ENCODE peak calls at places on chromosomes 1 and 21, in ten cellular contexts. T is K562, I is keratinocyte, B is right cardiac atrium, F is IMR-90, P is tibial artery, G is Panc1, X is transverse colon, M is kidney, L is HCT116. K is an unnamed sample.

GRCh38 chr1:226921504-226921903 is 18.6 kb upstream of the COQ8A start:
- DNase-seq in T (no peak), X (no peak), B (no peak), P (no peak), F (no peak), L (no peak), G (no peak), M (no peak), I (no peak), K (no peak)

GRCh38 chr1:31102501-31102950 is 37.0 kb upstream of the PUM1 start:
- DNase-seq in B (no peak), I (peak), M (no peak), L (no peak), G (no peak), F (peak), T (no peak), P (peak), X (peak), K (peak)

GRCh38 chr1:51792864-51793263 is 85.7 kb downstream of the NRDC start:
- DNase-seq in P (no peak), F (peak), B (no peak), I (no peak), X (no peak), M (no peak), T (no peak), L (no peak), G (no peak), K (no peak)

GRCh38 chr1:81554534-81554933 is 246.2 kb upstream of the ADGRL2 start:
- DNase-seq in L (no peak), X (no peak), G (no peak), I (no peak), F (no peak), M (no peak), B (no peak), T (no peak), P (no peak), K (no peak)

GRCh38 chr1:23599125-23599524 is 39.8 kb upstream of the ID3 start:
- DNase-seq in P (no peak), F (no peak), M (no peak), B (no peak), X (no peak), L (no peak), T (no peak), I (no peak), G (no peak), K (no peak)

GRCh38 chr21:25283720-25284119 is 323.6 kb downstream of the MRPL39 start:
- DNase-seq in F (peak), G (no peak), M (no peak), L (no peak), I (no peak), P (no peak), T (no peak), X (no peak), B (no peak), K (no peak)

GRCh38 chr1:33455537-33456301 is 16.7 kb upstream of the ZSCAN20 start:
- DNase-seq in M (no peak), B (no peak), X (no peak), P (peak), I (no peak), T (peak), G (peak), L (peak), F (peak), K (peak)

GRCh38 chr1:184299076-184299790 is 87.6 kb upstream of the C1orf21 start:
- DNase-seq in M (no peak), T (no peak), P (no peak), B (no peak), I (no peak), L (no peak), G (no peak), X (no peak), F (peak), K (no peak)

GRCh38 chr1:5490640-5491039 is 501.6 kb downstream of the NPHP4 start:
- DNase-seq in T (no peak), G (no peak), X (no peak), P (no peak), I (no peak), L (no peak), B (no peak), M (no peak), F (no peak), K (no peak)

GRCh38 chr1:168598963-168599362 is 22.6 kb downstream of the XCL1 start:
- DNase-seq in G (no peak), L (no peak), T (no peak), I (no peak), B (no peak), P (no peak), M (no peak), F (no peak), X (no peak), K (no peak)

GRCh38 chr1:95095833-95096217 is 21.3 kb upstream of the TLCD4 start:
- DNase-seq in L (no peak), T (no peak), G (no peak), F (peak), X (no peak), B (no peak), I (no peak), M (no peak), P (no peak), K (peak)

GRCh38 chr1:77313491-77313890 is 31.7 kb downstream of the AK5 start:
- DNase-seq in B (no peak), X (no peak), M (no peak), F (peak), P (no peak), T (peak), I (no peak), L (peak), G (no peak), K (peak)

GRCh38 chr1:203661572-203661971 is 34.9 kb downstream of the ATP2B4 start:
- DNase-seq in P (no peak), X (peak), G (no peak), I (no peak), T (no peak), F (no peak), B (no peak), M (no peak), L (peak), K (peak)

GRCh38 chr1:171909711-171910110 is 68.4 kb downstream of the DNM3 start:
- DNase-seq in T (no peak), G (no peak), F (no peak), X (no peak), L (no peak), P (no peak), B (no peak), M (no peak), I (no peak), K (no peak)

GRCh38 chr1:53134961-53135734 is 7.3 kb downstream of the SLC1A7 start:
- DNase-seq in M (no peak), L (no peak), I (no peak), T (peak), P (peak), G (no peak), B (peak), F (peak), X (peak), K (peak)

GRCh38 chr1:227766015-227766634 is 30.9 kb downstream of the SNAP47 start:
- DNase-seq in I (no peak), L (no peak), B (peak), T (no peak), P (no peak), M (peak), X (peak), F (peak), G (no peak), K (peak)

GRCh38 chr21:25107708-25108107 is 499.6 kb downstream of the MRPL39 start:
- DNase-seq in I (no peak), B (no peak), L (no peak), M (no peak), F (peak), T (no peak), P (no peak), G (no peak), X (no peak), K (no peak)

GRCh38 chr1:240111558-240111957 is 19.9 kb downstream of the FMN2 start:
- DNase-seq in X (peak), B (no peak), L (no peak), G (no peak), T (no peak), F (no peak), I (no peak), M (no peak), P (no peak), K (no peak)

GRCh38 chr1:2496087-2496622 is 20.1 kb downstream of the PLCH2 start:
- DNase-seq in L (no peak), X (peak), T (no peak), I (no peak), P (no peak), F (no peak), M (no peak), B (no peak), G (no peak), K (peak)

GRCh38 chr1:86594284-86594683 is 47.4 kb downstream of the CLCA4 start:
- DNase-seq in P (no peak), B (no peak), M (no peak), X (no peak), F (no peak), G (no peak), I (no peak), T (no peak), L (no peak), K (no peak)

GRCh38 chr1:15038232-15039016 is 115.1 kb upstream of the TMEM51 start:
- DNase-seq in F (peak), P (no peak), X (no peak), M (no peak), L (peak), B (no peak), T (peak), G (peak), I (no peak), K (no peak)

GRCh38 chr1:106798991-106799390 is 257.5 kb upstream of the PRMT6 start:
- DNase-seq in B (no peak), X (no peak), T (no peak), M (no peak), G (no peak), F (peak), P (no peak), L (no peak), I (no peak), K (no peak)

GRCh38 chr1:198913667-198914066 is 274.8 kb downstream of the PTPRC start:
- DNase-seq in G (no peak), B (peak), M (no peak), I (no peak), F (peak), L (no peak), P (no peak), T (no peak), X (no peak), K (no peak)

GRCh38 chr1:183444243-183444642 is 26.1 kb upstream of the NMNAT2 start:
- DNase-seq in B (no peak), M (no peak), L (no peak), T (no peak), I (no peak), F (peak), P (no peak), G (no peak), X (no peak), K (no peak)

GRCh38 chr1:193104906-193105820 is at the start of gene GLRX2:
- DNase-seq in X (peak), L (peak), T (peak), M (peak), F (peak), G (peak), B (peak), I (no peak), P (peak), K (peak)

GRCh38 chr1:183676515-183677189 is 23.5 kb upstream of the APOBEC4 start:
- DNase-seq in P (no peak), T (no peak), G (no peak), L (no peak), M (no peak), I (no peak), X (no peak), F (peak), B (no peak), K (no peak)

GRCh38 chr1:109886827-109887226 is 23.8 kb upstream of the CSF1 start:
- DNase-seq in L (no peak), P (no peak), G (no peak), T (no peak), F (no peak), X (no peak), M (no peak), I (no peak), B (no peak), K (no peak)

GRCh38 chr21:34302496-34302895 is 61.3 kb upstream of the KCNE2 start:
- DNase-seq in M (no peak), B (no peak), P (no peak), L (no peak), I (no peak), F (peak), T (no peak), X (no peak), G (no peak), K (no peak)

GRCh38 chr21:34298797-34299539 is 64.8 kb upstream of the KCNE2 start:
- DNase-seq in T (no peak), X (no peak), M (no peak), I (no peak), L (no peak), P (peak), F (no peak), B (no peak), G (no peak), K (no peak)

GRCh38 chr21:34296878-34297277 is 66.9 kb upstream of the KCNE2 start:
- DNase-seq in L (no peak), I (no peak), G (no peak), T (no peak), P (no peak), B (no peak), X (no peak), F (no peak), M (no peak), K (no peak)
- H3K27ac ChIP-seq in L (no peak), I (no peak), G (no peak), T (no peak), P (no peak), B (no peak), X (no peak), F (no peak), M (no peak), K (no peak)

DNA sequence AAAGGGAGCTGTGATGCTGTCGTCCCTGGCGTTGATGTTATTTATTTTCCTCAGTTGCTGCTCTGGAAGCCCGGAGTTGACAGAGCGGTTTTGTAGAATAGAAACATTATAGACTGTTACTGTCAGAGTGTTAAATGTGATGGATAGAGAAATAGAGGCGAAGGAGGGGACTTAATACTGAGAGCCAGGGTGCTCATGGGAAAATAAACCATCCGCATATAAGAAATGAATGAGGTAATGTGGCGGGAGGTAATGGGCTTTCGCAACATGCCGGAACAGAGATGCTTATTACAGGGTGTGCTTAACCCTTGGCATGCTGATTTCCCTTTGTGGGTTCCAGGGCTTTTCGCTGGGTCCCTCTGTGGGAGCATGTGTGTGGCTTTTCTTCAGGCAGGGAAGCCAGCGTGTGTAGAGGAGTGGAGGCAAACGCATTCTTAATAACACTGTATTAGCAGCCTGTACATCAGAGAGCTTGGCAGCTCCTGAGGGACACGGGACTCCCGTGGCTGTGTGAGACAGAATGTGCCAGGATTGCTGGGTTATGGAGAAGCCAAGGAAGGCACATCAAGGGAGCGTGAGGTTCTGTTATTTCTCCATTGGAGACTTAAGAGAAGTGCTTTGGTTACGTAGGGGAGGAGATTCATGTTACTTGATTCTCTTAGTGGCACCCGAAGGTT is 141.0 kb downstream of the PBX1 start:
- DNase-seq in F (no peak), P (no peak), G (no peak), L (no peak), B (no peak), X (peak), M (no peak), I (no peak), T (no peak), K (no peak)
- H3K27ac ChIP-seq in F (no peak), P (no peak), G (no peak), L (no peak), B (peak), X (peak), M (no peak), I (no peak), T (no peak), K (no peak)

GRCh38 chr1:206714331-206715058 is 29.8 kb downstream of the MAPKAPK2 start:
- DNase-seq in B (no peak), P (no peak), T (no peak), I (no peak), M (no peak), F (peak), G (no peak), L (no peak), X (peak), K (peak)
- H3K27ac ChIP-seq in B (peak), P (peak), T (peak), I (no peak), M (peak), F (peak), G (peak), L (no peak), X (peak), K (peak)

GRCh38 chr1:55466343-55466742 is 251.2 kb upstream of the USP24 start:
- DNase-seq in B (no peak), X (peak), F (no peak), I (no peak), M (no peak), P (no peak), T (no peak), L (no peak), G (no peak), K (no peak)

GRCh38 chr1:55464550-55464949 is 249.4 kb upstream of the USP24 start:
- DNase-seq in P (no peak), G (no peak), B (no peak), I (no peak), F (no peak), L (no peak), X (no peak), T (no peak), M (no peak), K (no peak)

GRCh38 chr1:55463814-55464445 is 248.8 kb upstream of the USP24 start:
- DNase-seq in F (no peak), P (peak), G (no peak), X (no peak), M (no peak), I (no peak), T (no peak), L (no peak), B (no peak), K (no peak)

GRCh38 chr1:55468438-55468837 is 253.3 kb upstream of the USP24 start:
- DNase-seq in G (no peak), B (no peak), M (no peak), P (no peak), T (peak), L (no peak), I (no peak), F (peak), X (no peak), K (no peak)

GRCh38 chr1:55466921-55467320 is 251.8 kb upstream of the USP24 start:
- DNase-seq in I (no peak), B (no peak), P (no peak), F (no peak), X (no peak), T (no peak), L (no peak), G (no peak), M (no peak), K (no peak)
- H3K27ac ChIP-seq in I (no peak), B (no peak), P (no peak), F (no peak), X (no peak), T (no peak), L (no peak), G (no peak), M (no peak), K (no peak)